ENCODE peak calls at places on chromosomes 5 and 9, in five cellular contexts. P is ascending aorta, J is omental fat pad, Z is fibroblast of mammary gland, F is body of pancreas. V is an unnamed sample.

GRCh38 chr9:131552030-131552429 is 6.7 kb downstream of the PRRT1B start:
- DNase-seq in P (no peak), J (no peak), Z (no peak), F (no peak), V (no peak)

GRCh38 chr5:77630246-77631165 is 8.0 kb downstream of the OTP start:
- DNase-seq in P (no peak), J (no peak), Z (no peak), F (peak), V (peak)

GRCh38 chr5:87729786-87730185 is 317.1 kb upstream of the CCNH start:
- DNase-seq in P (no peak), J (no peak), Z (no peak), F (no peak), V (no peak)

GRCh38 chr5:113058706-113059226 is 82.2 kb downstream of the DCP2 start:
- DNase-seq in P (no peak), J (no peak), Z (no peak), F (no peak), V (no peak)

GRCh38 chr5:32076699-32077695 is 97.1 kb downstream of the GOLPH3 start:
- DNase-seq in P (no peak), J (no peak), Z (peak), F (no peak), V (peak)

GRCh38 chr9:37936965-37937364 is 33.0 kb upstream of the SLC25A51 start:
- DNase-seq in P (no peak), J (no peak), Z (peak), F (no peak), V (no peak)

GRCh38 chr5:174145821-174146220 is 100.3 kb downstream of the NSG2 start:
- DNase-seq in P (no peak), J (no peak), Z (peak), F (no peak), V (no peak)

GRCh38 chr5:146213210-146213838 is 9.9 kb downstream of the RBM27 start:
- DNase-seq in P (no peak), J (no peak), Z (peak), F (no peak), V (peak)

GRCh38 chr5:166710275-166710674 is 1581.2 kb upstream of the WWC1 start:
- DNase-seq in P (no peak), J (no peak), Z (no peak), F (no peak), V (no peak)

GRCh38 chr9:133955821-133956411 is 36.2 kb downstream of the VAV2 start:
- DNase-seq in P (no peak), J (no peak), Z (no peak), F (peak), V (no peak)

GRCh38 chr9:120710110-120710981 is 3.9 kb downstream of the MEGF9 start:
- DNase-seq in P (no peak), J (no peak), Z (peak), F (peak), V (no peak)

GRCh38 chr9:83034587-83034986 is 28.4 kb downstream of the RASEF start:
- DNase-seq in P (no peak), J (no peak), Z (peak), F (no peak), V (no peak)
- TF ChIP-seq CTCF in P (no peak), J (no peak), Z (no peak), F (no peak), V (no peak)

GRCh38 chr5:25544652-25545249 is 900.0 kb upstream of the CDH10 start:
- DNase-seq in P (no peak), J (no peak), Z (peak), F (peak), V (peak)
- TF ChIP-seq CTCF in P (no peak), J (no peak), Z (peak), F (peak), V (no peak)

GRCh38 chr5:171851251-171851650 is 65.6 kb downstream of the SMIM23 start:
- DNase-seq in P (no peak), J (no peak), Z (no peak), F (no peak), V (no peak)

GRCh38 chr5:171852255-171852681 is 66.7 kb downstream of the SMIM23 start:
- DNase-seq in P (no peak), J (no peak), Z (peak), F (no peak), V (no peak)

GRCh38 chr5:171849585-171850353 is 64.2 kb downstream of the SMIM23 start:
- DNase-seq in P (no peak), J (no peak), Z (no peak), F (no peak), V (no peak)

GRCh38 chr5:171848911-171849520 is 63.4 kb downstream of the SMIM23 start:
- DNase-seq in P (no peak), J (no peak), Z (no peak), F (no peak), V (no peak)

GRCh38 chr5:171850354-171850947 is 64.8 kb downstream of the SMIM23 start:
- DNase-seq in P (no peak), J (no peak), Z (peak), F (no peak), V (no peak)
- TF ChIP-seq CTCF in P (no peak), J (no peak), Z (peak), F (no peak), V (no peak)

GRCh38 chr5:73280821-73281746 is 108.1 kb downstream of the TMEM174 start:
- DNase-seq in P (no peak), J (no peak), Z (peak), F (peak), V (peak)
- TF ChIP-seq CTCF in P (no peak), J (no peak), Z (no peak), F (no peak), V (no peak)

DNA sequence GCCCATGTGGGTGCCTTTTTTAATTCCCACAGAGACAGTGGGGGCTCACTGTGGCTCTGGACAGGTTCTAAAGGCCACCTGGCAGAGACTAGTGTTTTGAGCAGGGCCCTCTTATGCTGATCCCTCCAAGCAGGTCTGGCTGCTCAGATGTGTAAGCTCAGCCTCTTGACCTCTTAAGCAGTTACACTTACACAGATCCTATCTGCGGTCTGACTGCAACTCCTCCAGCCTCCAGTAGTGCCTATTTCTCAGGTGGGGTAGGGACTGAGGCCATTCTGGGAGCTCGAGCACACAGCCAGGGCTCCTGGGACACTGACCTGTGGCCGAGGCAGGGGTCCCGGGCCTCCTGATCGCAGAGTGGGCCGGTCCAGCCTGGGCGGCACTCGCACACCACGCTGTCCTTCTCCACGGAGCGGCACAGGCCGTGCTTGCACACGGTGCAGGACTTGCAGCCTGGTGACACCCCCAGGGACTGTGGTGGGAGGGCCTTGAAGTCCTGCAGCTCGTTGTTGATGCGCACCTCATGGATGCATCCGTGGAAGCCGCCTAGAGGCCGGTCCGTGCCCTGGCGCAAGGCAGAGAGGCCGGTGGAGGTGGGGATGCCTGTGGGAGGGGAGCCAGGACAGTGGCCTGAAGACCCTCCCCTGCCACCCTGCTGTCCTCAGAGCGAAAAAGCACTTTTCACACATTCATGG is 91.9 kb upstream of the PANK3 start:
- DNase-seq in P (no peak), J (no peak), Z (no peak), F (no peak), V (no peak)
- TF ChIP-seq CTCF in P (no peak), J (no peak), Z (no peak), F (no peak), V (no peak)

DNA sequence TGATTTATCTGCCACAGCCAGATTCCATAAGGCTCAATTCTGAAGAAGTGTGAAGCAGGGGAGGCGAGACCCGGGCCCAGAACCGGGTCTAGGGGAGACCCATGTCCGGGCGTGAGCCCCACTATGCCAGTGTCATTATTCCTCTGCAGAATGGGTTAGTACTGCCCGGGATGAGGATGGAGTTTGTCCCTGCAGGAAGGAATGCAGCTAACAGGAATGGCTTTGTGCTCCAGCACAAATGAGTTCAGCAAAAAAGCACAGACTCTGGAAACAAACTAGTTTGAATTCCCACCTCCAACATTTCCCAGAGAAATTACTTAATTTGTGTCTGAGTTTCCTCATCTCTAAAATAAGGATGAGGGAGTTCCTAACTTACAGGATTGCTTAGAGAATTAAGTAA is 202.9 kb downstream of the SYK start:
- DNase-seq in P (no peak), J (no peak), Z (no peak), F (no peak), V (no peak)
- TF ChIP-seq CTCF in P (no peak), J (no peak), Z (no peak), F (no peak), V (no peak)

GRCh38 chr9:1005043-1005667 is 28.7 kb downstream of the DMRT3 start:
- DNase-seq in P (no peak), J (no peak), Z (peak), F (peak), V (peak)
- TF ChIP-seq CTCF in P (no peak), J (no peak), Z (peak), F (peak), V (no peak)

GRCh38 chr5:58335518-58335917 is 124.4 kb downstream of the PLK2 start:
- DNase-seq in P (no peak), J (no peak), Z (peak), F (no peak), V (no peak)
- TF ChIP-seq CTCF in P (no peak), J (no peak), Z (peak), F (no peak), V (peak)

DNA sequence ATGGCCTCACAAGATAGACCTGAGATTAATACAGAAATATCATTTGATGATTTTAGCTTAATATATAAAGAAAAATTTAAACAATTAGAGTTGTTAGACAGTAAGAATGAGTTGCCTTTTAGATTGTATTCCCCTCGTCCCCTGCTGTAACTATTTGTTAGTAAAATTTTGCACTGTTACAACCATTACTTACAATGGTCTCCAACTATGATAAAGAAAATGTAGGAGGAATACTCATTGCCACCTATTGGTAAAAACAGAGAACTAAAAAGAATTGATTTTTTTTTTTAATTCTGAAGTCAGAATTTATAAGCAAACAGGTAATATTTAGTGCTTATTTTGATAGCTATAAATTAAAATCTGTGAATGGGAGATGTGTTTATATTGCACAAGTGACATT is 937.6 kb downstream of the TLE4 start:
- DNase-seq in P (no peak), J (no peak), Z (no peak), F (no peak), V (no peak)
- TF ChIP-seq CTCF in P (no peak), J (no peak), Z (no peak), F (no peak), V (no peak)

DNA sequence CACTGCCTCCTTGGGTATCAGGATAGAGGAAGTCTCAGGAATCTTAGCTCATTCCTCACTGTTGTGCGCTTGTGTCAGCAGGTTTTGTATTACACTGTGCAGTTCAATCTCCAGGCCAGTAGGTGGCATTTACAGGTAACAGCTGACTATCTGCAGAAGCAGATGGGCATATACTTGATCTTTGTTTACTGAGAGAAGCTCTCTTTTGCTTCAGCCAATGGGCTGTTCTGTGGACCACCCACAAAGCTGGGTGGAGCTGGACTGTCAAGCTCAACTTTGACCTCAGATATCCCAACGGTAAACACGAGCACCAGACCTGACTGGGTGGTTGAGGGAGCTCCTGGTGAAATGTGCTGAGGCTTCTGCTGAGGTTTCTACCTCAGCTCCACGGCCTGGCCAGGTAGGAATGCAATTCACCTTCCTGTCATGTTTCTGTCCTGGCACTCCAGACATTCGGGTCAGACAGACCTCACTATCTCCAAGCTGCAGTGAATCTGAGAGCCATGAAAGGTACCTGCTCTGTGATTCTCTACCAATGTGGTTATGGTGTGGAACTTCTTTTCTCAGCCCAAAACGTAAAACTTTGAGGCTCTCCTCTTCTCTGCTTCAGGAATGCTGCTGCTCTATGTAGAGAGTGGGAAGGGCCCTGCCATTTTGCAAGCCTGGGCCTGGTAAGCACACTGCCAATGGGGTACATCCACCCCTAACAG is 167.9 kb upstream of the ACTBL2 start:
- DNase-seq in P (no peak), J (no peak), Z (peak), F (peak), V (peak)
- TF ChIP-seq CTCF in P (no peak), J (no peak), Z (peak), F (peak), V (peak)